ENCODE peak calls at places on chromosomes 13 and 19, in nine cellular contexts. One of them, this sample, is unnamed. For H3K4me1, the result is how much of the 10 kb centered on the place peaks cover.

GRCh38 chr19:45824041-45824471 is 8.9 kb upstream of the RSPH6A start:
- DNase-seq in K562: no peak
- DNase-seq in breast epithelium: peak
- DNase-seq in adrenal gland: peak
- DNase-seq in A549: no peak
- DNase-seq in HepG2: no peak
- DNase-seq in stomach: peak
- DNase-seq in esophagus squamous epithelium: no peak
- DNase-seq in right lobe of liver: no peak
- DNase-seq in this sample: no peak

GRCh38 chr19:5562280-5562679 is 5.5 kb downstream of the TINCR start:
- DNase-seq in K562: no peak
- DNase-seq in breast epithelium: no peak
- DNase-seq in adrenal gland: no peak
- DNase-seq in A549: no peak
- DNase-seq in HepG2: no peak
- DNase-seq in stomach: no peak
- DNase-seq in esophagus squamous epithelium: no peak
- DNase-seq in right lobe of liver: no peak
- DNase-seq in this sample: no peak

GRCh38 chr13:26628706-26629105 is 71.2 kb downstream of the WASF3 start:
- DNase-seq in K562: no peak
- DNase-seq in breast epithelium: no peak
- DNase-seq in adrenal gland: peak
- DNase-seq in A549: peak
- DNase-seq in HepG2: peak
- DNase-seq in stomach: no peak
- DNase-seq in esophagus squamous epithelium: no peak
- DNase-seq in right lobe of liver: no peak
- DNase-seq in this sample: no peak

GRCh38 chr19:46601318-46602224 is at the start of gene CALM3:
- DNase-seq in K562: peak
- DNase-seq in breast epithelium: no peak
- DNase-seq in adrenal gland: peak
- DNase-seq in A549: no peak
- DNase-seq in HepG2: no peak
- DNase-seq in stomach: no peak
- DNase-seq in esophagus squamous epithelium: no peak
- DNase-seq in right lobe of liver: peak
- DNase-seq in this sample: no peak

GRCh38 chr13:105971312-105971711 is 564.1 kb downstream of the EFNB2 start:
- DNase-seq in K562: no peak
- DNase-seq in breast epithelium: no peak
- DNase-seq in adrenal gland: no peak
- DNase-seq in A549: no peak
- DNase-seq in HepG2: no peak
- DNase-seq in stomach: no peak
- DNase-seq in esophagus squamous epithelium: no peak
- DNase-seq in right lobe of liver: no peak
- DNase-seq in this sample: no peak

GRCh38 chr19:29674374-29675119 is 9.3 kb downstream of the PLEKHF1 start:
- DNase-seq in K562: no peak
- DNase-seq in breast epithelium: no peak
- DNase-seq in adrenal gland: no peak
- DNase-seq in A549: no peak
- DNase-seq in HepG2: no peak
- DNase-seq in stomach: no peak
- DNase-seq in esophagus squamous epithelium: no peak
- DNase-seq in right lobe of liver: no peak
- DNase-seq in this sample: peak

GRCh38 chr13:112444416-112445399 is 68.6 kb downstream of the SPACA7 start:
- DNase-seq in K562: no peak
- DNase-seq in breast epithelium: peak
- DNase-seq in adrenal gland: no peak
- DNase-seq in A549: no peak
- DNase-seq in HepG2: no peak
- DNase-seq in stomach: peak
- DNase-seq in esophagus squamous epithelium: no peak
- DNase-seq in right lobe of liver: peak
- DNase-seq in this sample: peak

GRCh38 chr13:78603240-78603947 is at the start of gene POU4F1:
- DNase-seq in K562: peak
- DNase-seq in breast epithelium: no peak
- DNase-seq in adrenal gland: no peak
- DNase-seq in A549: peak
- DNase-seq in HepG2: peak
- DNase-seq in stomach: no peak
- DNase-seq in esophagus squamous epithelium: no peak
- DNase-seq in right lobe of liver: no peak
- DNase-seq in this sample: peak

GRCh38 chr13:95749545-95749944 is 72.6 kb downstream of the DNAJC3 start:
- DNase-seq in K562: no peak
- DNase-seq in breast epithelium: no peak
- DNase-seq in adrenal gland: no peak
- DNase-seq in A549: no peak
- DNase-seq in HepG2: no peak
- DNase-seq in stomach: no peak
- DNase-seq in esophagus squamous epithelium: no peak
- DNase-seq in right lobe of liver: no peak
- DNase-seq in this sample: no peak

GRCh38 chr13:95741584-95742563 is 64.9 kb downstream of the DNAJC3 start:
- DNase-seq in K562: no peak
- DNase-seq in breast epithelium: no peak
- DNase-seq in adrenal gland: no peak
- DNase-seq in A549: no peak
- DNase-seq in HepG2: no peak
- DNase-seq in stomach: no peak
- DNase-seq in esophagus squamous epithelium: no peak
- DNase-seq in right lobe of liver: no peak
- DNase-seq in this sample: no peak

GRCh38 chr13:95743192-95743591 is 66.3 kb downstream of the DNAJC3 start:
- DNase-seq in K562: no peak
- DNase-seq in breast epithelium: no peak
- DNase-seq in adrenal gland: no peak
- DNase-seq in A549: no peak
- DNase-seq in HepG2: no peak
- DNase-seq in stomach: no peak
- DNase-seq in esophagus squamous epithelium: no peak
- DNase-seq in right lobe of liver: no peak
- DNase-seq in this sample: no peak

GRCh38 chr13:95745289-95745688 is 68.3 kb downstream of the DNAJC3 start:
- DNase-seq in K562: no peak
- DNase-seq in breast epithelium: no peak
- DNase-seq in adrenal gland: no peak
- DNase-seq in A549: no peak
- DNase-seq in HepG2: no peak
- DNase-seq in stomach: no peak
- DNase-seq in esophagus squamous epithelium: no peak
- DNase-seq in right lobe of liver: no peak
- DNase-seq in this sample: no peak

GRCh38 chr13:95745752-95746151 is 68.8 kb downstream of the DNAJC3 start:
- DNase-seq in K562: no peak
- DNase-seq in breast epithelium: no peak
- DNase-seq in adrenal gland: no peak
- DNase-seq in A549: no peak
- DNase-seq in HepG2: no peak
- DNase-seq in stomach: no peak
- DNase-seq in esophagus squamous epithelium: no peak
- DNase-seq in right lobe of liver: no peak
- DNase-seq in this sample: no peak
- TF ChIP-seq CTCF in K562: peak
- TF ChIP-seq CTCF in breast epithelium: no peak
- TF ChIP-seq CTCF in adrenal gland: no peak
- TF ChIP-seq CTCF in A549: no peak
- TF ChIP-seq CTCF in HepG2: no peak
- TF ChIP-seq CTCF in stomach: no peak
- TF ChIP-seq CTCF in esophagus squamous epithelium: no peak
- TF ChIP-seq CTCF in right lobe of liver: no peak
- TF ChIP-seq CTCF in this sample: no peak

GRCh38 chr19:888615-889385 is 4.2 kb downstream of the MED16 start:
- DNase-seq in K562: peak
- DNase-seq in breast epithelium: no peak
- DNase-seq in adrenal gland: no peak
- DNase-seq in A549: no peak
- DNase-seq in HepG2: no peak
- DNase-seq in stomach: no peak
- DNase-seq in esophagus squamous epithelium: no peak
- DNase-seq in right lobe of liver: no peak
- DNase-seq in this sample: peak

GRCh38 chr19:887599-887998 is 5.4 kb downstream of the MED16 start:
- DNase-seq in K562: no peak
- DNase-seq in breast epithelium: no peak
- DNase-seq in adrenal gland: no peak
- DNase-seq in A549: no peak
- DNase-seq in HepG2: no peak
- DNase-seq in stomach: no peak
- DNase-seq in esophagus squamous epithelium: no peak
- DNase-seq in right lobe of liver: no peak
- DNase-seq in this sample: no peak

GRCh38 chr19:885536-886224 is 7.3 kb downstream of the MED16 start:
- DNase-seq in K562: no peak
- DNase-seq in breast epithelium: no peak
- DNase-seq in adrenal gland: no peak
- DNase-seq in A549: no peak
- DNase-seq in HepG2: no peak
- DNase-seq in stomach: no peak
- DNase-seq in esophagus squamous epithelium: no peak
- DNase-seq in right lobe of liver: no peak
- DNase-seq in this sample: no peak

GRCh38 chr19:884420-885211 is 8.4 kb downstream of the MED16 start:
- DNase-seq in K562: no peak
- DNase-seq in breast epithelium: no peak
- DNase-seq in adrenal gland: no peak
- DNase-seq in A549: no peak
- DNase-seq in HepG2: no peak
- DNase-seq in stomach: no peak
- DNase-seq in esophagus squamous epithelium: no peak
- DNase-seq in right lobe of liver: no peak
- DNase-seq in this sample: no peak

DNA sequence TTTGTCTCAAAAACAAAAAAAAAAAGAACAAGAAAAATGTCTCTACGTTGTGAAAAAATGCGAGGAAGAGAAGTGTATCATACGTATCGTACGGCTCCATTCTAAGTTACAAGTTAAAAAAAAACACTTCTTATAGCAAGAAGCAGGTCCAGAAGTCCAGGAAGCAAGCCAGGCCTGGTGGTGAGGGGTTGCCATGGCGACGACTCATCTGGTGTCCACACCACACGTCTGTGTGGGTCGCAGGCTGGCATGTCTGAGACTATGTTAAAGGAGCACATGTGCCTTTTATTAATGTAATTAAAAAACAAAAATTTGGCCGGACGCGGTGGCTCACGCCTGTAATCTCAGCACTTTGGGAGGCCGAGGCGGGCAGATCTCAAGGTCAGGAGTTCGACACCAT is 5.9 kb downstream of the MED16 start:
- DNase-seq in K562: no peak
- DNase-seq in breast epithelium: no peak
- DNase-seq in adrenal gland: no peak
- DNase-seq in A549: no peak
- DNase-seq in HepG2: peak
- DNase-seq in stomach: no peak
- DNase-seq in esophagus squamous epithelium: no peak
- DNase-seq in right lobe of liver: no peak
- DNase-seq in this sample: no peak
- H3K4me1 ChIP-seq in K562: half or more
- H3K4me1 ChIP-seq in breast epithelium: under half
- H3K4me1 ChIP-seq in adrenal gland: under half
- H3K4me1 ChIP-seq in A549: under half
- H3K4me1 ChIP-seq in HepG2: under half
- H3K4me1 ChIP-seq in stomach: under half
- H3K4me1 ChIP-seq in esophagus squamous epithelium: under half
- H3K4me1 ChIP-seq in right lobe of liver: under half
- H3K4me1 ChIP-seq in this sample: under half

DNA sequence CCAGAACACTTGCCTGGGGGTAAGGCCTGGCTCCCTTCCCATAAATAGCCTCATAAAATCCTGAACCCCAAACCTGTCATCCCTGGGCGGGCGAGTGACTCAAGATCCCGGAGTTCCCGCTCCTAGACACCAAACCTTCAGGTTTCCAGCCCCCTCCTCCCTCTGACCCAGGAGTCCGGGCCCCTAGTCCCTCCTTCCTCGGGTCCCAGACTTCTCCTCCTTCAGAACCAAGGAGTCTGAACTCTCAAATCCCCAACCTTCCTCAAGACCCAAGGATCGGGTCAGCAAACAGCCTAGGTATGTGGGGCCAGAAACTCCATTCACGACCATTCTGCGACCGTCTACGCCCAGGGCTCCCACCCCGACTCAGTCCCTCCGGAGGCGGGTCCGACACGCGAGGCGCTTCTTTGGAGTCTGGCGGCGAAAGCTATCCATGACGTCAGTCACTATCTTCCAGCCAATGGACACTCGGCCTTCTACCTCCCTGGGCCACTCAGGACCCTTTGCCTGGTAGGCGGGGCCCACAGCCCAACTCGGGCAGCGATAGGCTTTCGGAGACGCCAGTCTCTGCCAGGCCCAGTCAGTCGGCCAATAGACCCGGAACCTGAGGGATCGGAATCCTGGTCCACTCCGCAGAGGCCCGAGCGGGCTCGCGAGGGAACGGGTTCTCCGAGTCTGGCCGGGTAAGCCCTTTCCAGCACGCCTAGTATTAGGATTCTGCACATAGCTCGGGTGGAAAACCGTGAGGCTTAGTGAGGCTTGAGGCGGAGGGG is 6.6 kb upstream of the CNFN start:
- DNase-seq in K562: peak
- DNase-seq in breast epithelium: peak
- DNase-seq in adrenal gland: peak
- DNase-seq in A549: peak
- DNase-seq in HepG2: no peak
- DNase-seq in stomach: peak
- DNase-seq in esophagus squamous epithelium: peak
- DNase-seq in right lobe of liver: peak
- DNase-seq in this sample: peak
- TF ChIP-seq POLR2A in K562: peak
- TF ChIP-seq POLR2A in breast epithelium: peak
- TF ChIP-seq POLR2A in adrenal gland: peak
- TF ChIP-seq POLR2A in A549: peak
- TF ChIP-seq POLR2A in HepG2: no peak
- TF ChIP-seq POLR2A in stomach: no peak
- TF ChIP-seq POLR2A in esophagus squamous epithelium: peak
- TF ChIP-seq POLR2A in right lobe of liver: peak
- TF ChIP-seq POLR2A in this sample: peak

GRCh38 chr13:50864492-50864891 is 21.0 kb upstream of the DLEU7 start:
- DNase-seq in K562: no peak
- DNase-seq in breast epithelium: no peak
- DNase-seq in adrenal gland: no peak
- DNase-seq in A549: no peak
- DNase-seq in HepG2: no peak
- DNase-seq in stomach: no peak
- DNase-seq in esophagus squamous epithelium: no peak
- DNase-seq in right lobe of liver: no peak
- DNase-seq in this sample: no peak

GRCh38 chr13:50871405-50871804 is 27.9 kb upstream of the DLEU7 start:
- DNase-seq in K562: no peak
- DNase-seq in breast epithelium: no peak
- DNase-seq in adrenal gland: no peak
- DNase-seq in A549: no peak
- DNase-seq in HepG2: no peak
- DNase-seq in stomach: no peak
- DNase-seq in esophagus squamous epithelium: no peak
- DNase-seq in right lobe of liver: no peak
- DNase-seq in this sample: no peak

GRCh38 chr13:50867641-50867952 is 24.1 kb upstream of the DLEU7 start:
- DNase-seq in K562: no peak
- DNase-seq in breast epithelium: no peak
- DNase-seq in adrenal gland: no peak
- DNase-seq in A549: no peak
- DNase-seq in HepG2: no peak
- DNase-seq in stomach: no peak
- DNase-seq in esophagus squamous epithelium: no peak
- DNase-seq in right lobe of liver: no peak
- DNase-seq in this sample: no peak

GRCh38 chr13:50866817-50867640 is 23.5 kb upstream of the DLEU7 start:
- DNase-seq in K562: no peak
- DNase-seq in breast epithelium: no peak
- DNase-seq in adrenal gland: no peak
- DNase-seq in A549: no peak
- DNase-seq in HepG2: no peak
- DNase-seq in stomach: no peak
- DNase-seq in esophagus squamous epithelium: no peak
- DNase-seq in right lobe of liver: no peak
- DNase-seq in this sample: no peak
- TF ChIP-seq CTCF in K562: no peak
- TF ChIP-seq CTCF in breast epithelium: no peak
- TF ChIP-seq CTCF in adrenal gland: no peak
- TF ChIP-seq CTCF in A549: no peak
- TF ChIP-seq CTCF in HepG2: no peak
- TF ChIP-seq CTCF in stomach: no peak
- TF ChIP-seq CTCF in esophagus squamous epithelium: no peak
- TF ChIP-seq CTCF in right lobe of liver: no peak
- TF ChIP-seq CTCF in this sample: no peak

This sample was measured in spleen.